ENCODE peak calls at places on chromosomes 13 and 19, in nine cellular contexts. One of them, this sample, is unnamed.

GRCh38 chr13:29465741-29466293 is 129.7 kb downstream of the SLC7A1 start:
- DNase-seq in activated T-cell treated with anti-CD3 and anti-CD28 coated beads, Interleukin-2, amount 50 U/mL, for 48 hours: no peak
- DNase-seq in tibial artery: no peak
- DNase-seq in GM23248: peak
- DNase-seq in NCI-H510A treated with DMSO at 0.1 percent for 48 hours: no peak
- DNase-seq in A549: no peak
- DNase-seq in dermis blood vessel endothelial cell: peak
- DNase-seq in ovary: peak
- DNase-seq in iPS DF 6.9: no peak
- DNase-seq in this sample: no peak

GRCh38 chr13:70960841-70961443 is 852.7 kb upstream of the KLHL1 start:
- DNase-seq in activated T-cell treated with anti-CD3 and anti-CD28 coated beads, Interleukin-2, amount 50 U/mL, for 48 hours: no peak
- DNase-seq in tibial artery: no peak
- DNase-seq in GM23248: peak
- DNase-seq in NCI-H510A treated with DMSO at 0.1 percent for 48 hours: peak
- DNase-seq in A549: peak
- DNase-seq in dermis blood vessel endothelial cell: peak
- DNase-seq in ovary: no peak
- DNase-seq in iPS DF 6.9: no peak
- DNase-seq in this sample: no peak

GRCh38 chr13:48492123-48493075 is 40.5 kb downstream of the RCBTB2 start:
- DNase-seq in activated T-cell treated with anti-CD3 and anti-CD28 coated beads, Interleukin-2, amount 50 U/mL, for 48 hours: peak
- DNase-seq in tibial artery: peak
- DNase-seq in GM23248: peak
- DNase-seq in NCI-H510A treated with DMSO at 0.1 percent for 48 hours: no peak
- DNase-seq in A549: no peak
- DNase-seq in dermis blood vessel endothelial cell: peak
- DNase-seq in ovary: peak
- DNase-seq in iPS DF 6.9: no peak
- DNase-seq in this sample: peak

GRCh38 chr13:112428704-112429103 is 52.5 kb downstream of the SPACA7 start:
- DNase-seq in activated T-cell treated with anti-CD3 and anti-CD28 coated beads, Interleukin-2, amount 50 U/mL, for 48 hours: no peak
- DNase-seq in tibial artery: no peak
- DNase-seq in GM23248: no peak
- DNase-seq in NCI-H510A treated with DMSO at 0.1 percent for 48 hours: no peak
- DNase-seq in A549: no peak
- DNase-seq in dermis blood vessel endothelial cell: no peak
- DNase-seq in ovary: no peak
- DNase-seq in iPS DF 6.9: no peak
- DNase-seq in this sample: no peak

GRCh38 chr19:29467824-29468401 is 57.9 kb upstream of the VSTM2B start:
- DNase-seq in activated T-cell treated with anti-CD3 and anti-CD28 coated beads, Interleukin-2, amount 50 U/mL, for 48 hours: peak
- DNase-seq in tibial artery: no peak
- DNase-seq in GM23248: peak
- DNase-seq in NCI-H510A treated with DMSO at 0.1 percent for 48 hours: no peak
- DNase-seq in A549: peak
- DNase-seq in dermis blood vessel endothelial cell: no peak
- DNase-seq in ovary: no peak
- DNase-seq in iPS DF 6.9: no peak
- DNase-seq in this sample: no peak

GRCh38 chr19:22604571-22605274 is 29.4 kb upstream of the ZNF492 start:
- DNase-seq in activated T-cell treated with anti-CD3 and anti-CD28 coated beads, Interleukin-2, amount 50 U/mL, for 48 hours: no peak
- DNase-seq in tibial artery: no peak
- DNase-seq in GM23248: no peak
- DNase-seq in NCI-H510A treated with DMSO at 0.1 percent for 48 hours: no peak
- DNase-seq in A549: no peak
- DNase-seq in dermis blood vessel endothelial cell: no peak
- DNase-seq in ovary: no peak
- DNase-seq in iPS DF 6.9: no peak
- DNase-seq in this sample: no peak

GRCh38 chr19:15479391-15480345 is at the start of gene PGLYRP2:
- DNase-seq in activated T-cell treated with anti-CD3 and anti-CD28 coated beads, Interleukin-2, amount 50 U/mL, for 48 hours: no peak
- DNase-seq in tibial artery: no peak
- DNase-seq in GM23248: peak
- DNase-seq in NCI-H510A treated with DMSO at 0.1 percent for 48 hours: no peak
- DNase-seq in A549: peak
- DNase-seq in dermis blood vessel endothelial cell: peak
- DNase-seq in ovary: no peak
- DNase-seq in iPS DF 6.9: no peak
- DNase-seq in this sample: no peak

GRCh38 chr13:35826626-35827254 is 304.4 kb downstream of the DCLK1 start:
- DNase-seq in activated T-cell treated with anti-CD3 and anti-CD28 coated beads, Interleukin-2, amount 50 U/mL, for 48 hours: peak
- DNase-seq in tibial artery: no peak
- DNase-seq in GM23248: no peak
- DNase-seq in NCI-H510A treated with DMSO at 0.1 percent for 48 hours: no peak
- DNase-seq in A549: peak
- DNase-seq in dermis blood vessel endothelial cell: no peak
- DNase-seq in ovary: no peak
- DNase-seq in iPS DF 6.9: peak
- DNase-seq in this sample: no peak

GRCh38 chr19:58584498-58585441 is 11.6 kb upstream of the MZF1 start:
- DNase-seq in activated T-cell treated with anti-CD3 and anti-CD28 coated beads, Interleukin-2, amount 50 U/mL, for 48 hours: peak
- DNase-seq in tibial artery: no peak
- DNase-seq in GM23248: no peak
- DNase-seq in NCI-H510A treated with DMSO at 0.1 percent for 48 hours: no peak
- DNase-seq in A549: no peak
- DNase-seq in dermis blood vessel endothelial cell: no peak
- DNase-seq in ovary: peak
- DNase-seq in iPS DF 6.9: no peak
- DNase-seq in this sample: no peak

GRCh38 chr13:76854894-76855293 is 31.3 kb downstream of the KCTD12 start:
- DNase-seq in activated T-cell treated with anti-CD3 and anti-CD28 coated beads, Interleukin-2, amount 50 U/mL, for 48 hours: no peak
- DNase-seq in tibial artery: no peak
- DNase-seq in GM23248: peak
- DNase-seq in NCI-H510A treated with DMSO at 0.1 percent for 48 hours: no peak
- DNase-seq in A549: no peak
- DNase-seq in dermis blood vessel endothelial cell: no peak
- DNase-seq in ovary: no peak
- DNase-seq in iPS DF 6.9: no peak
- DNase-seq in this sample: no peak

GRCh38 chr19:35409191-35409590 is 38.3 kb downstream of the GPR42 start:
- DNase-seq in activated T-cell treated with anti-CD3 and anti-CD28 coated beads, Interleukin-2, amount 50 U/mL, for 48 hours: no peak
- DNase-seq in tibial artery: peak
- DNase-seq in GM23248: no peak
- DNase-seq in NCI-H510A treated with DMSO at 0.1 percent for 48 hours: no peak
- DNase-seq in A549: no peak
- DNase-seq in dermis blood vessel endothelial cell: no peak
- DNase-seq in ovary: no peak
- DNase-seq in iPS DF 6.9: no peak
- DNase-seq in this sample: no peak

GRCh38 chr13:79096099-79096498 is 310.0 kb downstream of the RBM26 start:
- DNase-seq in activated T-cell treated with anti-CD3 and anti-CD28 coated beads, Interleukin-2, amount 50 U/mL, for 48 hours: no peak
- DNase-seq in tibial artery: no peak
- DNase-seq in GM23248: no peak
- DNase-seq in NCI-H510A treated with DMSO at 0.1 percent for 48 hours: no peak
- DNase-seq in A549: no peak
- DNase-seq in dermis blood vessel endothelial cell: no peak
- DNase-seq in ovary: no peak
- DNase-seq in iPS DF 6.9: no peak
- DNase-seq in this sample: no peak

GRCh38 chr19:43546581-43546980 is 13.6 kb downstream of the ZNF575 start:
- DNase-seq in activated T-cell treated with anti-CD3 and anti-CD28 coated beads, Interleukin-2, amount 50 U/mL, for 48 hours: no peak
- DNase-seq in tibial artery: no peak
- DNase-seq in GM23248: no peak
- DNase-seq in NCI-H510A treated with DMSO at 0.1 percent for 48 hours: no peak
- DNase-seq in A549: no peak
- DNase-seq in dermis blood vessel endothelial cell: no peak
- DNase-seq in ovary: no peak
- DNase-seq in iPS DF 6.9: no peak
- DNase-seq in this sample: no peak

GRCh38 chr19:29478578-29479565 is 46.9 kb upstream of the VSTM2B start:
- DNase-seq in activated T-cell treated with anti-CD3 and anti-CD28 coated beads, Interleukin-2, amount 50 U/mL, for 48 hours: peak
- DNase-seq in tibial artery: no peak
- DNase-seq in GM23248: peak
- DNase-seq in NCI-H510A treated with DMSO at 0.1 percent for 48 hours: no peak
- DNase-seq in A549: peak
- DNase-seq in dermis blood vessel endothelial cell: no peak
- DNase-seq in ovary: no peak
- DNase-seq in iPS DF 6.9: peak
- DNase-seq in this sample: no peak

GRCh38 chr13:34941835-34942731 is at the start of gene NBEA:
- DNase-seq in activated T-cell treated with anti-CD3 and anti-CD28 coated beads, Interleukin-2, amount 50 U/mL, for 48 hours: peak
- DNase-seq in tibial artery: peak
- DNase-seq in GM23248: peak
- DNase-seq in NCI-H510A treated with DMSO at 0.1 percent for 48 hours: peak
- DNase-seq in A549: peak
- DNase-seq in dermis blood vessel endothelial cell: peak
- DNase-seq in ovary: peak
- DNase-seq in iPS DF 6.9: peak
- DNase-seq in this sample: peak

GRCh38 chr13:37475966-37476365 is 122.6 kb downstream of the POSTN start:
- DNase-seq in activated T-cell treated with anti-CD3 and anti-CD28 coated beads, Interleukin-2, amount 50 U/mL, for 48 hours: no peak
- DNase-seq in tibial artery: no peak
- DNase-seq in GM23248: peak
- DNase-seq in NCI-H510A treated with DMSO at 0.1 percent for 48 hours: no peak
- DNase-seq in A549: no peak
- DNase-seq in dermis blood vessel endothelial cell: no peak
- DNase-seq in ovary: no peak
- DNase-seq in iPS DF 6.9: no peak
- DNase-seq in this sample: no peak

GRCh38 chr13:99803141-99803540 is 168.4 kb downstream of the ZIC5 start:
- DNase-seq in activated T-cell treated with anti-CD3 and anti-CD28 coated beads, Interleukin-2, amount 50 U/mL, for 48 hours: no peak
- DNase-seq in tibial artery: no peak
- DNase-seq in GM23248: no peak
- DNase-seq in NCI-H510A treated with DMSO at 0.1 percent for 48 hours: no peak
- DNase-seq in A549: no peak
- DNase-seq in dermis blood vessel endothelial cell: no peak
- DNase-seq in ovary: no peak
- DNase-seq in iPS DF 6.9: no peak
- DNase-seq in this sample: no peak

GRCh38 chr19:30339624-30340525 is 32.3 kb upstream of the ZNF536 start:
- DNase-seq in activated T-cell treated with anti-CD3 and anti-CD28 coated beads, Interleukin-2, amount 50 U/mL, for 48 hours: no peak
- DNase-seq in tibial artery: peak
- DNase-seq in GM23248: no peak
- DNase-seq in NCI-H510A treated with DMSO at 0.1 percent for 48 hours: no peak
- DNase-seq in A549: no peak
- DNase-seq in dermis blood vessel endothelial cell: no peak
- DNase-seq in ovary: no peak
- DNase-seq in iPS DF 6.9: no peak
- DNase-seq in this sample: no peak

GRCh38 chr19:58356236-58356970 is 3.1 kb upstream of the A1BG start:
- DNase-seq in activated T-cell treated with anti-CD3 and anti-CD28 coated beads, Interleukin-2, amount 50 U/mL, for 48 hours: peak
- DNase-seq in tibial artery: no peak
- DNase-seq in GM23248: peak
- DNase-seq in NCI-H510A treated with DMSO at 0.1 percent for 48 hours: no peak
- DNase-seq in A549: no peak
- DNase-seq in dermis blood vessel endothelial cell: peak
- DNase-seq in ovary: peak
- DNase-seq in iPS DF 6.9: no peak
- DNase-seq in this sample: peak

GRCh38 chr19:15378529-15379082 is 981 bp downstream of the AKAP8 start:
- DNase-seq in activated T-cell treated with anti-CD3 and anti-CD28 coated beads, Interleukin-2, amount 50 U/mL, for 48 hours: peak
- DNase-seq in tibial artery: no peak
- DNase-seq in GM23248: peak
- DNase-seq in NCI-H510A treated with DMSO at 0.1 percent for 48 hours: peak
- DNase-seq in A549: peak
- DNase-seq in dermis blood vessel endothelial cell: peak
- DNase-seq in ovary: no peak
- DNase-seq in iPS DF 6.9: no peak
- DNase-seq in this sample: peak

GRCh38 chr13:29284726-29285125 is 310.8 kb downstream of the SLC7A1 start:
- DNase-seq in activated T-cell treated with anti-CD3 and anti-CD28 coated beads, Interleukin-2, amount 50 U/mL, for 48 hours: no peak
- DNase-seq in tibial artery: no peak
- DNase-seq in GM23248: peak
- DNase-seq in NCI-H510A treated with DMSO at 0.1 percent for 48 hours: no peak
- DNase-seq in A549: no peak
- DNase-seq in dermis blood vessel endothelial cell: no peak
- DNase-seq in ovary: no peak
- DNase-seq in iPS DF 6.9: no peak
- DNase-seq in this sample: no peak

GRCh38 chr13:111415765-111416164 is 95.3 kb downstream of the TEX29 start:
- DNase-seq in activated T-cell treated with anti-CD3 and anti-CD28 coated beads, Interleukin-2, amount 50 U/mL, for 48 hours: no peak
- DNase-seq in tibial artery: no peak
- DNase-seq in GM23248: no peak
- DNase-seq in NCI-H510A treated with DMSO at 0.1 percent for 48 hours: no peak
- DNase-seq in A549: no peak
- DNase-seq in dermis blood vessel endothelial cell: no peak
- DNase-seq in ovary: no peak
- DNase-seq in iPS DF 6.9: no peak
- DNase-seq in this sample: no peak

GRCh38 chr13:33728271-33729037 is 89.5 kb upstream of the RFC3 start:
- DNase-seq in activated T-cell treated with anti-CD3 and anti-CD28 coated beads, Interleukin-2, amount 50 U/mL, for 48 hours: no peak
- DNase-seq in tibial artery: no peak
- DNase-seq in GM23248: peak
- DNase-seq in NCI-H510A treated with DMSO at 0.1 percent for 48 hours: no peak
- DNase-seq in A549: peak
- DNase-seq in dermis blood vessel endothelial cell: peak
- DNase-seq in ovary: no peak
- DNase-seq in iPS DF 6.9: no peak
- DNase-seq in this sample: peak

GRCh38 chr13:62625214-62625613 is 1209.6 kb upstream of the PCDH20 start:
- DNase-seq in activated T-cell treated with anti-CD3 and anti-CD28 coated beads, Interleukin-2, amount 50 U/mL, for 48 hours: no peak
- DNase-seq in tibial artery: peak
- DNase-seq in GM23248: no peak
- DNase-seq in NCI-H510A treated with DMSO at 0.1 percent for 48 hours: no peak
- DNase-seq in A549: no peak
- DNase-seq in dermis blood vessel endothelial cell: no peak
- DNase-seq in ovary: no peak
- DNase-seq in iPS DF 6.9: no peak
- DNase-seq in this sample: no peak

GRCh38 chr13:51501592-51502205 is 48.9 kb upstream of the INTS6 start:
- DNase-seq in activated T-cell treated with anti-CD3 and anti-CD28 coated beads, Interleukin-2, amount 50 U/mL, for 48 hours: no peak
- DNase-seq in tibial artery: no peak
- DNase-seq in GM23248: peak
- DNase-seq in NCI-H510A treated with DMSO at 0.1 percent for 48 hours: no peak
- DNase-seq in A549: no peak
- DNase-seq in dermis blood vessel endothelial cell: no peak
- DNase-seq in ovary: no peak
- DNase-seq in iPS DF 6.9: no peak
- DNase-seq in this sample: no peak

This sample was measured in memory B cell.